ENCODE peak calls at places on chromosomes 3 and 15, in seven cellular contexts. Y is transverse colon, S is lung, H is pancreas, R is K562, V is sigmoid colon, F is neural progenitor cell. D is an unnamed sample.

GRCh38 chr3:10522646-10523303 is 17.4 kb upstream of the ATP2B2 start:
- DNase-seq in Y (no peak), S (no peak), H (peak; percentile 14), R (no peak), V (peak; percentile 36), F (no peak), D (no peak)

GRCh38 chr3:122183893-122184590 is 574 bp downstream of the CASR start:
- DNase-seq in Y (no peak), S (no peak), H (peak; percentile 61), R (no peak), V (no peak), F (peak; percentile 48), D (no peak)

GRCh38 chr3:75192065-75192658 is 472.0 kb upstream of the FRG2C start:
- DNase-seq in Y (peak; percentile 41), S (peak; percentile 32), H (no peak), R (peak; percentile 56), V (no peak), F (peak; percentile 58), D (peak; percentile 60)

GRCh38 chr15:67819636-67820035 is 5.7 kb upstream of the SKOR1 start:
- DNase-seq in Y (no peak), S (no peak), H (no peak), R (no peak), V (no peak), F (no peak), D (no peak)

GRCh38 chr3:69090021-69090420 is 5.3 kb downstream of the ARL6IP5 start:
- DNase-seq in Y (no peak), S (no peak), H (no peak), R (no peak), V (no peak), F (no peak), D (peak; percentile 79)

GRCh38 chr15:58462973-58463663 is 31.3 kb downstream of the LIPC start:
- DNase-seq in Y (no peak), S (no peak), H (no peak), R (no peak), V (no peak), F (no peak), D (no peak)

GRCh38 chr3:61925721-61926120 is 364.4 kb downstream of the PTPRG start:
- DNase-seq in Y (no peak), S (no peak), H (no peak), R (no peak), V (no peak), F (no peak), D (no peak)

GRCh38 chr3:152879130-152879789 is 44.3 kb downstream of the P2RY1 start:
- DNase-seq in Y (no peak), S (no peak), H (no peak), R (no peak), V (no peak), F (no peak), D (no peak)

GRCh38 chr3:67489816-67490215 is 164.6 kb downstream of the SUCLG2 start:
- DNase-seq in Y (no peak), S (no peak), H (no peak), R (no peak), V (no peak), F (no peak), D (no peak)

GRCh38 chr3:65971281-65972252 is 67.2 kb downstream of the MAGI1 start:
- DNase-seq in Y (no peak), S (no peak), H (no peak), R (no peak), V (no peak), F (no peak), D (no peak)

GRCh38 chr3:110164632-110165240 is 827.4 kb upstream of the DPPA4 start:
- DNase-seq in Y (no peak), S (no peak), H (no peak), R (no peak), V (no peak), F (peak; percentile 35), D (no peak)

GRCh38 chr3:155745795-155746550 is 1.1 kb upstream of the PLCH1 start:
- DNase-seq in Y (peak; percentile 29), S (peak; percentile 41), H (peak; percentile 56), R (no peak), V (no peak), F (peak; percentile 92), D (peak; percentile 10)

GRCh38 chr3:28916713-28917499 is 364.0 kb upstream of the RBMS3 start:
- DNase-seq in Y (peak; percentile 33), S (peak; percentile 33), H (no peak), R (no peak), V (peak; percentile 83), F (peak; percentile 48), D (peak; percentile 62)

GRCh38 chr15:82554351-82554750 is 14.1 kb upstream of the RPS17 start:
- DNase-seq in Y (no peak), S (no peak), H (no peak), R (no peak), V (no peak), F (no peak), D (no peak)

GRCh38 chr3:194640829-194641228 is 7.6 kb upstream of the TMEM44 start:
- DNase-seq in Y (no peak), S (no peak), H (no peak), R (peak; percentile 44), V (no peak), F (peak; percentile 33), D (peak; percentile 59)

GRCh38 chr15:28918141-28918983 is 32.6 kb downstream of the APBA2 start:
- DNase-seq in Y (no peak), S (no peak), H (peak; percentile 54), R (peak; percentile 50), V (peak; percentile 57), F (peak; percentile 81), D (peak; percentile 46)

GRCh38 chr3:4824948-4825325 is 154.3 kb upstream of the BHLHE40 start:
- DNase-seq in Y (no peak), S (no peak), H (no peak), R (peak; percentile 69), V (no peak), F (no peak), D (no peak)

GRCh38 chr15:51982770-51983103 is 11.2 kb upstream of the LEO1 start:
- DNase-seq in Y (no peak), S (no peak), H (no peak), R (no peak), V (no peak), F (no peak), D (no peak)

GRCh38 chr3:118402971-118403370 is 631.7 kb downstream of the IGSF11 start:
- DNase-seq in Y (no peak), S (no peak), H (no peak), R (no peak), V (no peak), F (no peak), D (no peak)

GRCh38 chr3:195401959-195402358 is 40.9 kb downstream of the ACAP2 start:
- DNase-seq in Y (no peak), S (no peak), H (no peak), R (no peak), V (no peak), F (no peak), D (no peak)

GRCh38 chr15:39171944-39172368 is 408.9 kb upstream of the THBS1 start:
- DNase-seq in Y (peak; percentile 41), S (peak; percentile 59), H (peak; percentile 55), R (peak; percentile 67), V (peak; percentile 82), F (peak; percentile 86), D (peak; percentile 87)

GRCh38 chr3:175270199-175270837 is 411.2 kb downstream of the NAALADL2 start:
- DNase-seq in Y (no peak), S (no peak), H (no peak), R (no peak), V (no peak), F (no peak), D (no peak)

GRCh38 chr3:48847053-48847585 is 555 bp downstream of the PRKAR2A start:
- DNase-seq in Y (peak; percentile 91), S (peak; percentile 86), H (peak; percentile 87), R (peak; percentile 88), V (peak; percentile 94), F (peak; percentile 79), D (peak; percentile 83)

GRCh38 chr15:90412356-90413194 is 24.5 kb downstream of the IQGAP1 start:
- DNase-seq in Y (peak; percentile 66), S (peak; percentile 86), H (no peak), R (no peak), V (no peak), F (no peak), D (peak; percentile 86)
- H3K4me1 ChIP-seq in Y (peaks cover 34% of the 10 kb centered on the region), S (peaks cover 4% of the 10 kb centered on the region), H (peaks cover 46% of the 10 kb centered on the region), R (peaks cover 23% of the 10 kb centered on the region), V (peaks cover 58% of the 10 kb centered on the region), F (peaks cover 16% of the 10 kb centered on the region), D (peaks cover 26% of the 10 kb centered on the region)

DNA sequence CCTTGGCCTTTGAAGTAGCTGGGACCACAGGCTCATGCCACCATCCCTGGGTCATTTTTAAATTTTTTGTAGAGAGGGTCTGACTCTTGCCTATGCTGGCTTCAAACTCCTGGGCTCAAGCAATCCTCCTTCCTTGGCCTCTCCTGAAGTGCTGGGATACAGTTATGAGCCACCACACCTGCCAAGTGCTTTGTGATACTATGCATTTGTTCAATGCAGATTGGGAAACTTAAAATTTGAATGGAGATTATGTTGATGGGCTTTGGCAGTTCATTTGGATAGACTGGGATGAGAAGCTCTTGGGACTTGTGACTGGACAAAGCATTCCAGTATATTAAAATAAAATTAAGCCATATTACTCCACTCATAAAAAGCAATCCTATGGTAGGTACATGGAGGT is 3.9 kb upstream of the LMLN start:
- DNase-seq in Y (no peak), S (no peak), H (no peak), R (no peak), V (no peak), F (no peak), D (no peak)
- H3K4me1 ChIP-seq in Y (peaks cover 11% of the 10 kb centered on the region), S (peaks cover 19% of the 10 kb centered on the region), H (peaks cover 24% of the 10 kb centered on the region), R (peaks cover 41% of the 10 kb centered on the region), V (peaks cover 51% of the 10 kb centered on the region), F (peaks cover 27% of the 10 kb centered on the region), D (peaks cover 27% of the 10 kb centered on the region)

GRCh38 chr15:99343208-99343607 is 91.9 kb downstream of the LRRC28 start:
- DNase-seq in Y (no peak), S (no peak), H (no peak), R (no peak), V (no peak), F (no peak), D (no peak)

GRCh38 chr15:99345242-99345641 is 94.0 kb downstream of the LRRC28 start:
- DNase-seq in Y (no peak), S (no peak), H (no peak), R (no peak), V (no peak), F (no peak), D (no peak)

GRCh38 chr15:99343836-99344551 is 92.7 kb downstream of the LRRC28 start:
- DNase-seq in Y (peak; percentile 15), S (no peak), H (no peak), R (no peak), V (no peak), F (peak; percentile 54), D (peak; percentile 37)

GRCh38 chr15:99345832-99346462 is 94.7 kb downstream of the LRRC28 start:
- DNase-seq in Y (no peak), S (no peak), H (no peak), R (no peak), V (no peak), F (no peak), D (no peak)

DNA sequence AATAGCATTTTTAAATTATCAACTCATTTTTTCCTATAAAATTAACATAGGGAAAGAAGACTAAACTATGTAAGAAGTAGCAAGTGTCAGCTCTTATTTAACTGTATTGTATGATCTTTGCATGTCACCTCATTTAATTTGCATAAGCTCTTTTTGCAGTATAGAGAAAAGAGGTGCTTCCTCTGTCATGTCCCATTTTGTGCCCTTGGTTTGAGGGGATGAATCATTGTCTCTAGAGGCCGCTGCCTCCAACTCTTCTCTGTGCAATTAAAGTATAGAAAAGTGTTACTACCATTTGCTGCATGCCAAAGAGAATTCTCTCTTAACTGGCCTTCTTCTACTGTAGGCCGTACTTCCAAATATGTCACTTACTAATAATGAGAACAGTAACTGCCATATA is 93.4 kb downstream of the LRRC28 start:
- DNase-seq in Y (no peak), S (no peak), H (no peak), R (no peak), V (no peak), F (no peak), D (no peak)
- H3K4me1 ChIP-seq in Y (no peaks in the 10 kb centered on the region), S (peaks cover 2% of the 10 kb centered on the region), H (peaks cover 4% of the 10 kb centered on the region), R (no peaks in the 10 kb centered on the region), V (peaks cover 7% of the 10 kb centered on the region), F (no peaks in the 10 kb centered on the region), D (no peaks in the 10 kb centered on the region)

GRCh38 chr3:197468866-197469382 is 86.8 kb downstream of the BDH1 start:
- DNase-seq in Y (peak; percentile 53), S (no peak), H (no peak), R (no peak), V (no peak), F (no peak), D (peak; percentile 62)
- H3K4me1 ChIP-seq in Y (peaks cover 10% of the 10 kb centered on the region), S (no peaks in the 10 kb centered on the region), H (no peaks in the 10 kb centered on the region), R (no peaks in the 10 kb centered on the region), V (peaks cover 8% of the 10 kb centered on the region), F (peaks cover 56% of the 10 kb centered on the region), D (peaks cover 16% of the 10 kb centered on the region)